ENCODE peak calls at places on chromosomes 4 and X, in five cellular contexts. N is fibroblast of mammary gland; Z is NCI-H2081; T is pancreas; F is central memory CD4-positive, alpha-beta T cell. W is an unnamed sample.
A peak's percentile ranks its signal among the peaks of the same experiment; 100 is the strongest.

GRCh38 chr4:151991884-151992166 is 231.0 kb upstream of the GATB start:
- DNase-seq in N (no peak), Z (no peak), T (no peak), F (no peak), W (no peak)

GRCh38 chr4:76302856-76303438 is 3.6 kb upstream of the STBD1 start:
- DNase-seq in N (no peak), Z (no peak), T (no peak), F (no peak), W (no peak)

GRCh38 chrX:70324326-70324725 is 34.4 kb downstream of the KIF4A start:
- DNase-seq in N (no peak), Z (no peak), T (no peak), F (no peak), W (no peak)

GRCh38 chr4:162011039-162011438 is 152.8 kb downstream of the FSTL5 start:
- DNase-seq in N (no peak), Z (no peak), T (no peak), F (no peak), W (no peak)

GRCh38 chrX:134236690-134237362 is at the start of gene CCDC160:
- DNase-seq in N (peak; percentile 4), Z (no peak), T (peak; percentile 42), F (no peak), W (peak; percentile 48)

GRCh38 chr4:72843466-72843865 is 226.1 kb downstream of the COX18 start:
- DNase-seq in N (no peak), Z (no peak), T (no peak), F (no peak), W (no peak)

GRCh38 chr4:37936889-37937498 is 23.2 kb upstream of the PTTG2 start:
- DNase-seq in N (no peak), Z (no peak), T (no peak), F (no peak), W (peak; percentile 87)

GRCh38 chrX:1451251-1451675 is 1.4 kb downstream of the ASMTL start:
- DNase-seq in N (no peak), Z (no peak), T (peak; percentile 30), F (no peak), W (peak; percentile 47)

GRCh38 chr4:158768577-158769174 is at the start of gene FNIP2:
- DNase-seq in N (peak; percentile 58), Z (peak; percentile 78), T (peak; percentile 84), F (peak; percentile 78), W (peak; percentile 90)

GRCh38 chrX:133661962-133662839 is 246.9 kb upstream of the GPC4 start:
- DNase-seq in N (peak; percentile 81), Z (no peak), T (no peak), F (no peak), W (no peak)

GRCh38 chrX:72272868-72273267 is 4.2 kb downstream of the RPS4X start:
- DNase-seq in N (peak; percentile 73), Z (no peak), T (no peak), F (no peak), W (no peak)

GRCh38 chrX:63350551-63350950 is 581 bp downstream of the SPIN4 start:
- DNase-seq in N (peak; percentile 3), Z (peak; percentile 71), T (peak; percentile 18), F (peak; percentile 12), W (no peak)

GRCh38 chrX:8090906-8091305 is 80.2 kb downstream of the VCX2 start:
- DNase-seq in N (no peak), Z (no peak), T (no peak), F (no peak), W (no peak)

GRCh38 chr4:1618438-1618837 is 65.7 kb downstream of the FAM53A start:
- DNase-seq in N (no peak), Z (no peak), T (no peak), F (no peak), W (no peak)

GRCh38 chr4:103947617-103948016 is 227.8 kb upstream of the TACR3 start:
- DNase-seq in N (no peak), Z (no peak), T (no peak), F (no peak), W (no peak)

GRCh38 chrX:108362026-108362425 is 76.2 kb downstream of the COL4A6 start:
- DNase-seq in N (peak; percentile 4), Z (no peak), T (no peak), F (no peak), W (no peak)

GRCh38 chrX:2875798-2876399 is 47.2 kb downstream of the GYG2 start:
- DNase-seq in N (peak; percentile 19), Z (no peak), T (no peak), F (no peak), W (no peak)

GRCh38 chrX:19544693-19545305 is 29.5 kb upstream of the MAP3K15 start:
- DNase-seq in N (peak; percentile 69), Z (peak; percentile 37), T (peak; percentile 36), F (peak; percentile 12), W (no peak)

GRCh38 chrX:134547047-134547679 is 87.2 kb downstream of the HPRT1 start:
- DNase-seq in N (peak; percentile 49), Z (no peak), T (no peak), F (no peak), W (no peak)

GRCh38 chr4:38162240-38162784 is 202.1 kb downstream of the PTTG2 start:
- DNase-seq in N (peak; percentile 94), Z (peak; percentile 53), T (peak; percentile 71), F (no peak), W (peak; percentile 82)

GRCh38 chrX:110409925-110410324 is 51.3 kb downstream of the RTL9 start:
- DNase-seq in N (peak; percentile 75), Z (no peak), T (no peak), F (no peak), W (no peak)

GRCh38 chr4:1208970-1209704 is 36.8 kb upstream of the SPON2 start:
- DNase-seq in N (peak; percentile 55), Z (no peak), T (no peak), F (no peak), W (peak; percentile 53)

GRCh38 chr4:122898370-122899150 is 23.8 kb downstream of the NUDT6 start:
- DNase-seq in N (peak; percentile 91), Z (no peak), T (no peak), F (no peak), W (no peak)

GRCh38 chrX:916235-916609 is 285.6 kb downstream of the SHOX start:
- DNase-seq in N (peak; percentile 8), Z (no peak), T (no peak), F (no peak), W (no peak)

GRCh38 chrX:4484266-4484665 is 770.8 kb upstream of the PRKX start:
- DNase-seq in N (no peak), Z (no peak), T (no peak), F (no peak), W (no peak)

GRCh38 chr4:3387943-3388348 is 53.8 kb upstream of the HGFAC start:
- DNase-seq in N (peak; percentile 22), Z (peak; percentile 23), T (peak; percentile 79), F (no peak), W (peak; percentile 90)

GRCh38 chr4:28966982-28967381 is 1753.2 kb upstream of the PCDH7 start:
- DNase-seq in N (peak; percentile 24), Z (no peak), T (no peak), F (no peak), W (no peak)

GRCh38 chr4:1053080-1053661 is 41.7 kb downstream of the FGFRL1 start:
- DNase-seq in N (peak; percentile 60), Z (no peak), T (no peak), F (no peak), W (no peak)

GRCh38 chrX:51459125-51459524 is 37.3 kb downstream of the NUDT11 start:
- DNase-seq in N (peak; percentile 48), Z (peak; percentile 5), T (no peak), F (no peak), W (no peak)

GRCh38 chr4:113222006-113222405 is 172.6 kb downstream of the ANK2 start:
- DNase-seq in N (peak; percentile 11), Z (no peak), T (no peak), F (no peak), W (no peak)

GRCh38 chr4:147899512-147899911 is 167.6 kb downstream of the ARHGAP10 start:
- DNase-seq in N (peak; percentile 37), Z (no peak), T (no peak), F (no peak), W (no peak)

GRCh38 chr4:155899891-155900290 is 3.6 kb upstream of the TDO2 start:
- DNase-seq in N (no peak), Z (no peak), T (no peak), F (no peak), W (no peak)

GRCh38 chrX:48749182-48749581 is 12.4 kb upstream of the GLOD5 start:
- DNase-seq in N (no peak), Z (no peak), T (no peak), F (no peak), W (no peak)

GRCh38 chr4:124727331-124727730 is 14.8 kb upstream of the ANKRD50 start:
- DNase-seq in N (no peak), Z (no peak), T (no peak), F (no peak), W (no peak)

GRCh38 chr4:74105656-74106275 is 6.8 kb upstream of the CXCL2 start:
- DNase-seq in N (peak; percentile 69), Z (no peak), T (no peak), F (no peak), W (peak; percentile 51)